ENCODE peak calls at places on chromosome 14, in seven cellular contexts. V is heart left ventricle, W is IMR-90, Y is esophagus muscularis mucosa, U is stomach, G is A549, T is breast epithelium. N is an unnamed sample.

GRCh38 chr14:76090611-76091010 is 61.1 kb upstream of the GPATCH2L start:
- DNase-seq in V (no peak), W (no peak), Y (no peak), U (no peak), G (no peak), T (no peak), N (no peak)

GRCh38 chr14:50026396-50026795 is 90.0 kb downstream of the VCPKMT start:
- DNase-seq in V (no peak), W (no peak), Y (no peak), U (no peak), G (no peak), T (no peak), N (no peak)

GRCh38 chr14:55609681-55610080 is 29.7 kb downstream of the KTN1 start:
- DNase-seq in V (no peak), W (peak), Y (no peak), U (no peak), G (no peak), T (no peak), N (no peak)

GRCh38 chr14:54285030-54285429 is 111.8 kb upstream of the CDKN3 start:
- DNase-seq in V (no peak), W (no peak), Y (no peak), U (no peak), G (no peak), T (no peak), N (no peak)

GRCh38 chr14:49497725-49498348 is 88.3 kb downstream of the RPS29 start:
- DNase-seq in V (no peak), W (peak), Y (no peak), U (no peak), G (peak), T (no peak), N (no peak)

GRCh38 chr14:100076133-100076532 is 10.9 kb downstream of the EVL start:
- DNase-seq in V (no peak), W (peak), Y (peak), U (no peak), G (peak), T (no peak), N (no peak)

GRCh38 chr14:30521899-30522736 is 36.8 kb upstream of the G2E3 start:
- DNase-seq in V (no peak), W (peak), Y (no peak), U (no peak), G (peak), T (no peak), N (no peak)

GRCh38 chr14:93965287-93965821 is 11.0 kb downstream of the ASB2 start:
- DNase-seq in V (no peak), W (peak), Y (no peak), U (no peak), G (peak), T (no peak), N (no peak)

GRCh38 chr14:85342858-85343607 is 186.9 kb upstream of the FLRT2 start:
- DNase-seq in V (no peak), W (no peak), Y (no peak), U (no peak), G (no peak), T (no peak), N (no peak)

GRCh38 chr14:51859136-51859535 is 1.3 kb upstream of the GNG2 start:
- DNase-seq in V (no peak), W (peak), Y (no peak), U (no peak), G (no peak), T (no peak), N (no peak)

GRCh38 chr14:49424436-49425331 is 161.5 kb downstream of the RPS29 start:
- DNase-seq in V (no peak), W (no peak), Y (no peak), U (no peak), G (peak), T (no peak), N (no peak)

GRCh38 chr14:96108061-96108795 is 69.1 kb downstream of the C14orf132 start:
- DNase-seq in V (no peak), W (no peak), Y (no peak), U (no peak), G (no peak), T (no peak), N (no peak)

GRCh38 chr14:101246894-101247853 is 314.1 kb upstream of the DIO3 start:
- DNase-seq in V (peak), W (no peak), Y (no peak), U (peak), G (no peak), T (peak), N (peak)

GRCh38 chr14:100674428-100674827 is 52.3 kb upstream of the DLK1 start:
- DNase-seq in V (no peak), W (no peak), Y (no peak), U (no peak), G (no peak), T (no peak), N (no peak)

GRCh38 chr14:59961518-59962062 is 41.6 kb downstream of the LRRC9 start:
- DNase-seq in V (no peak), W (no peak), Y (no peak), U (no peak), G (no peak), T (no peak), N (no peak)

GRCh38 chr14:69652942-69653680 is 41.7 kb downstream of the SUSD6 start:
- DNase-seq in V (no peak), W (peak), Y (no peak), U (peak), G (no peak), T (no peak), N (no peak)

GRCh38 chr14:29821665-29822429 is 105.8 kb downstream of the PRKD1 start:
- DNase-seq in V (no peak), W (no peak), Y (no peak), U (no peak), G (no peak), T (no peak), N (no peak)

GRCh38 chr14:34874386-34875030 is 652 bp downstream of the BAZ1A start:
- DNase-seq in V (peak), W (peak), Y (no peak), U (peak), G (peak), T (peak), N (no peak)
- TF ChIP-seq CTCF in V (no peak), W (peak), Y (no peak), U (no peak), G (no peak), T (no peak), N (no peak)

DNA sequence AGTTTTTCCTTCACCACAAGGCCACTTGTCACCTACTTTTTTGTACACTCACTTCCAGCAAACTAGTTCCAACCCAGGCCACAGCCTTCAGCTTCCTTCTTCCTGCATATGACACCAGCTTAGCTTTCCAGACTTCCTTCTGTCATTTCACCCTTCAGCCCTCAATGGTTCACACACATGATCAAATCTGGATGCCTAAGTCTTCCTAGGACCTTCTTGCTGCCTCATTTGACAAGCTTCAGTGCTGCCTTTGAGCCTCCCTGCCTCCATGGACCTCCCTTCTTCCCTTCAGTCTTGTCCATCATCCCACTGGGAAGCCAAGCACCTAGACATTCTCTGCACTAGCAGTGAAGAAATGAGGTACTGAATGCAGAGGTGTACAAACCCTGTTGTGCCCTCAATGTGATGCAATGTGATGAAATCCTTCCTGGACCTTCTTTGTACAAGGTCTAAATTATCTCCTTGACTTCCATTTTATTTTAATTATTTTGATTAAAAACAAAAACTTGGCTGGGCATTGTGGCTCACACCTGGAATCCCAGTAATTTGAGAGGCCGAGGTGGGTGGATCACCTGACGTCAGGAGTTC is 4.3 kb upstream of the REC8 start:
- DNase-seq in V (no peak), W (no peak), Y (no peak), U (no peak), G (no peak), T (no peak), N (no peak)
- TF ChIP-seq POLR2A in V (no peak), W (no peak), Y (no peak), U (no peak), G (no peak), T (no peak), N (no peak)

GRCh38 chr14:58272589-58273372 is 25.6 kb upstream of the ARID4A start:
- DNase-seq in V (no peak), W (peak), Y (no peak), U (peak), G (peak), T (no peak), N (no peak)
- H3K27ac ChIP-seq in V (no peak), W (no peak), Y (peak), U (peak), G (no peak), T (no peak), N (no peak)

GRCh38 chr14:20610002-20610765 is 19.0 kb upstream of the RNASE12 start:
- DNase-seq in V (peak), W (peak), Y (no peak), U (peak), G (peak), T (peak), N (no peak)
- TF ChIP-seq CTCF in V (no peak), W (no peak), Y (no peak), U (no peak), G (no peak), T (no peak), N (no peak)

GRCh38 chr14:74902941-74903705 is 19.9 kb downstream of the RPS6KL1 start:
- DNase-seq in V (no peak), W (no peak), Y (no peak), U (no peak), G (no peak), T (no peak), N (no peak)
- TF ChIP-seq POLR2A in V (no peak), W (no peak), Y (no peak), U (no peak), G (no peak), T (no peak), N (no peak)

DNA sequence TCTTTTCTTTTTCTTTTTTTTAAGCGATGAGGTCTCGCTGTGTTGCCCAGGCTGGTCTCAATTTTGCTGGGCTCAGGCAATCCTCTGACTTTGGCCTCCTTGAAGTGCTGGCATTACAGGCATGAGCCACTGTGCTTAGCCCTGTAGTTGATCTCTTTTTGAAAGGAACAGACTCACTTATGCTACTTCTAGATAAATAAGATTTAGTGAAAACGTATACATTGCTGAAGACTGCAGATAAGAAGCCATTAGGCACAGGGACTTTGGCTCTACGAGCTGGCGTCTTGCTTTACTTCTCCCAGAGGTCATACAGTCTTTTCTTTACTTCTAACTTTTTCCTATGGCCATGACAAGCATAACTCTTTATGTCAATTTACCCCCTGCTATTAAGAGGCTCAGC is 9.4 kb downstream of the PTGR2 start:
- DNase-seq in V (no peak), W (no peak), Y (no peak), U (no peak), G (no peak), T (no peak), N (no peak)
- H3K27ac ChIP-seq in V (no peak), W (no peak), Y (no peak), U (no peak), G (no peak), T (no peak), N (no peak)

GRCh38 chr14:65255583-65256443 is 153.5 kb upstream of the MAX start:
- DNase-seq in V (no peak), W (no peak), Y (no peak), U (peak), G (peak), T (peak), N (no peak)
- TF ChIP-seq CTCF in V (no peak), W (no peak), Y (no peak), U (no peak), G (no peak), T (no peak), N (no peak)